ENCODE peak calls at places on chromosomes 11 and 22, in eight cellular contexts. F, D, O, N, K, W, Z and P are unnamed samples.

GRCh38 chr11:10899542-10899830 is 41.6 kb upstream of the ZBED5 start:
- DNase-seq in O (peak), W (peak), F (peak), D (peak), N (no peak), K (no peak), Z (peak), P (no peak)

GRCh38 chr11:100735949-100736675 is 49.0 kb downstream of the ARHGAP42 start:
- DNase-seq in D (no peak), W (no peak), F (no peak), Z (no peak), K (no peak), N (peak), O (no peak), P (no peak)

GRCh38 chr11:111457731-111458368 is 54.3 kb downstream of the BTG4 start:
- DNase-seq in D (no peak), N (no peak), F (no peak), W (no peak), O (no peak), K (no peak), Z (no peak), P (no peak)

GRCh38 chr22:46854125-46854870 is 91.8 kb downstream of the TBC1D22A start:
- DNase-seq in F (no peak), D (peak), N (peak), K (no peak), O (peak), Z (no peak), W (no peak), P (no peak)

GRCh38 chr11:113534625-113535024 is 59.4 kb upstream of the DRD2 start:
- DNase-seq in O (no peak), F (no peak), D (no peak), Z (no peak), K (no peak), W (no peak), N (no peak), P (no peak)

GRCh38 chr11:67522844-67523555 is at the start of gene CABP2:
- DNase-seq in W (peak), O (no peak), D (no peak), K (no peak), Z (no peak), F (no peak), N (no peak), P (no peak)

GRCh38 chr11:84607975-84608787 is 1019.0 kb downstream of the DLG2 start:
- DNase-seq in K (no peak), Z (no peak), W (no peak), O (no peak), F (no peak), D (no peak), N (no peak), P (no peak)

GRCh38 chr22:35457729-35458546 is 58.0 kb downstream of the MCM5 start:
- DNase-seq in D (no peak), Z (no peak), F (no peak), O (no peak), N (peak), K (no peak), W (no peak), P (no peak)

GRCh38 chr22:22187299-22187698 is 57.3 kb upstream of the VPREB1 start:
- DNase-seq in F (no peak), K (no peak), D (no peak), Z (no peak), O (no peak), N (no peak), W (no peak), P (no peak)

GRCh38 chr22:32534252-32535215 is 59.9 kb downstream of the FBXO7 start:
- DNase-seq in Z (peak), O (peak), D (no peak), K (peak), F (no peak), W (peak), N (no peak), P (no peak)

GRCh38 chr11:116862101-116862637 is 24.7 kb upstream of the APOA1 start:
- DNase-seq in W (no peak), F (no peak), D (no peak), K (no peak), Z (no peak), O (no peak), N (no peak), P (no peak)

GRCh38 chr11:133582731-133583130 is 50.4 kb upstream of the OPCML start:
- DNase-seq in N (no peak), K (no peak), W (no peak), Z (no peak), D (no peak), O (no peak), F (no peak), P (no peak)

GRCh38 chr11:130131957-130132850 is 27.4 kb upstream of the ST14 start:
- DNase-seq in W (no peak), F (no peak), Z (peak), N (peak), D (peak), O (no peak), K (peak), P (no peak)

GRCh38 chr11:33912405-33913361 is 20.8 kb upstream of the LMO2 start:
- DNase-seq in W (no peak), F (no peak), K (no peak), N (peak), O (no peak), D (peak), Z (no peak), P (no peak)

GRCh38 chr11:134580635-134581025 is 168.6 kb upstream of the B3GAT1 start:
- DNase-seq in N (no peak), Z (no peak), D (no peak), F (no peak), O (no peak), W (no peak), K (no peak), P (no peak)

GRCh38 chr11:6397636-6398035 is 7.4 kb downstream of the SMPD1 start:
- DNase-seq in K (no peak), N (peak), O (no peak), F (no peak), W (no peak), D (no peak), Z (no peak), P (no peak)

GRCh38 chr11:13152736-13153541 is 124.7 kb upstream of the BMAL1 start:
- DNase-seq in D (peak), N (peak), K (no peak), F (no peak), Z (no peak), O (no peak), W (no peak), P (no peak)

GRCh38 chr11:82867495-82868082 is 32.6 kb downstream of the PRCP start:
- DNase-seq in Z (peak), W (no peak), K (peak), O (peak), N (peak), F (peak), D (peak), P (peak)

GRCh38 chr11:28384418-28384817 is 276.2 kb downstream of the METTL15 start:
- DNase-seq in O (no peak), W (no peak), F (no peak), Z (no peak), K (no peak), N (peak), D (peak), P (no peak)

GRCh38 chr11:40168461-40168860 is 1291.0 kb downstream of the LRRC4C start:
- DNase-seq in D (no peak), F (no peak), Z (no peak), O (no peak), N (no peak), W (no peak), K (no peak), P (no peak)

GRCh38 chr11:116283300-116283699 is 489.5 kb downstream of the BUD13 start:
- DNase-seq in O (no peak), D (no peak), K (no peak), W (no peak), Z (no peak), F (no peak), N (no peak), P (no peak)

DNA sequence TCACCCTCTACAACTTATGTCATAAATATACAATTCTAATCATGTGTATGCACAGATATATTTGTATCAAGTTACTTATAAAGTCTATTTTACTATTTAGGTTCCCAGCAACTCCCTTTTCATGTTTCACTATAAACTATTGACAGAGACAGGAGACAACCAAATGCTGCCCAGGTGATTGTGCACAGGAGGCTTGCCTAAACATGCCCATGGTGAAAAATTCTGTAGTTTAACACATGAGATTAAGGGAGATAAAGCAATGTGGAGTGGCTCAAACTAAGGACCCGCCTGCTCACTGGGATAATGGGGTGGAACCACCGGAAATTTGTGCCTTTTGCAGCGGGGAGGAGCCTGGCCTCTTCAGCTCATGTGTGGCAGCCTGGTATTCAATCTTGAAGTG is 459.5 kb upstream of the CNTN5 start:
- DNase-seq in F (no peak), N (no peak), D (no peak), O (no peak), K (no peak), Z (no peak), W (no peak), P (no peak)
- H3K27ac ChIP-seq in F (no peak), N (no peak), D (no peak), O (no peak), K (no peak), Z (no peak), W (no peak), P (no peak)

GRCh38 chr11:61586792-61587430 is 6.0 kb upstream of the SYT7 start:
- DNase-seq in N (no peak), Z (no peak), K (no peak), O (no peak), F (no peak), D (no peak), W (no peak), P (no peak)

GRCh38 chr11:61587541-61587941 is 6.7 kb upstream of the SYT7 start:
- DNase-seq in N (no peak), F (no peak), D (no peak), K (no peak), Z (peak), W (no peak), O (peak), P (peak)

GRCh38 chr11:61589961-61590360 is 9.1 kb upstream of the SYT7 start:
- DNase-seq in F (no peak), O (no peak), D (no peak), K (no peak), N (no peak), W (no peak), Z (no peak), P (no peak)

GRCh38 chr11:61585115-61585514 is 4.2 kb upstream of the SYT7 start:
- DNase-seq in Z (no peak), W (no peak), F (no peak), K (no peak), N (no peak), D (no peak), O (no peak), P (no peak)

GRCh38 chr11:61587951-61588695 is 7.2 kb upstream of the SYT7 start:
- DNase-seq in W (peak), N (no peak), K (peak), D (no peak), F (no peak), Z (peak), O (peak), P (peak)
- TF ChIP-seq CTCF in W (no peak), N (peak), K (no peak), D (peak), F (peak), Z (no peak), O (peak), P (no peak)

DNA sequence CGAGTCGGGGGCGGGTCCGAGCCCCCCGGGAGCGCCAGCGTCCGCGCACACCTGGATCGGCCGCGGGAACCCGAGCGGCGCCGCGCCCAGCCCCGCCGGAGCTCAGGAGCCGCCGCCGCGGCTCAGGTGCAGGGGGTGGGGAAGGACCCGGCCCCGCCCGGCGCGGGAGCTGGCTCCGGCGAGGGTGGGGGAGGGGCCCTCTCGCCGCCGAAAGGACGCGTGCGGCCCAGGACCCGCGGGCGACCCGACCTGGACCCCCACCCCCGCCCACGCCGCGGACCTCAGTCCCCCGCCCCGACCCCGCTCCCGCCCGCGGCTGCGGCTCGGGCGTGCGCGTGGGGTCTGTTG is at the start of gene SHANK2:
- DNase-seq in W (no peak), F (no peak), N (no peak), Z (peak), O (no peak), D (no peak), K (peak), P (no peak)
- H3K27ac ChIP-seq in W (peak), F (no peak), N (peak), Z (peak), O (no peak), D (peak), K (peak), P (no peak)

GRCh38 chr11:35487532-35488078 is 37.8 kb downstream of the PAMR1 start:
- DNase-seq in Z (peak), W (no peak), K (peak), F (no peak), D (peak), O (no peak), N (peak), P (no peak)
- TF ChIP-seq CTCF in Z (no peak), W (no peak), K (no peak), F (peak), D (peak), O (peak), N (peak), P (no peak)

DNA sequence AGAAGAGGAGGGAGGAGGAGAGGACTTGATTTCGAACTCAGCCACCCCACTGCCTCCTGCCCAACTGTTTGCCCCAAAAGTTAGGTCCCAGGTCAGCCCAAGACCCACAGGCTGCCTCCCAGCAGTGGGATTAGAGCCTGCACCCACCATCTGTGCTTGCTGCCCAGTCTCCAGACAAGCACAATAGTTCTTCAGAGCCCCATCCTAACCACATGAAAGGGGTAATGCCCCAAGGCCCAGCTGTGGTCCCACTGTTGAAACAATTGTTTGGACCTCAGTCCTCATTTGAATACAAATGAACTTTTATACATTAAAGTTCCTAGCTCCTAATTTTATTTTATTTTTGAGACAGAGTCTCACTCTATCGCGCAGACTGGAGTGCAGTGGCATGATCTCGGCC is 5.4 kb upstream of the VPS51 start:
- DNase-seq in N (no peak), D (no peak), K (no peak), W (no peak), O (no peak), Z (no peak), F (no peak), P (no peak)
- H3K27ac ChIP-seq in N (no peak), D (no peak), K (no peak), W (no peak), O (no peak), Z (no peak), F (no peak), P (no peak)

GRCh38 chr22:41535244-41535643 is 9.0 kb downstream of the POLR3H start:
- DNase-seq in O (no peak), N (no peak), F (no peak), W (no peak), Z (no peak), K (no peak), D (no peak), P (no peak)
- TF ChIP-seq CTCF in O (peak), N (peak), F (no peak), W (no peak), Z (no peak), K (no peak), D (peak), P (no peak)

GRCh38 chr22:19085233-19086043 is 36.8 kb downstream of the DGCR2 start:
- DNase-seq in W (no peak), N (peak), F (no peak), O (no peak), K (peak), D (peak), Z (no peak), P (no peak)
- H3K27ac ChIP-seq in W (no peak), N (no peak), F (no peak), O (peak), K (peak), D (no peak), Z (no peak), P (no peak)

GRCh38 chr11:46537121-46537520 is 56.7 kb downstream of the AMBRA1 start:
- DNase-seq in N (peak), F (no peak), O (no peak), D (peak), K (no peak), Z (no peak), W (no peak), P (no peak)
- TF ChIP-seq CTCF in N (peak), F (no peak), O (no peak), D (peak), K (no peak), Z (no peak), W (no peak), P (no peak)

DNA sequence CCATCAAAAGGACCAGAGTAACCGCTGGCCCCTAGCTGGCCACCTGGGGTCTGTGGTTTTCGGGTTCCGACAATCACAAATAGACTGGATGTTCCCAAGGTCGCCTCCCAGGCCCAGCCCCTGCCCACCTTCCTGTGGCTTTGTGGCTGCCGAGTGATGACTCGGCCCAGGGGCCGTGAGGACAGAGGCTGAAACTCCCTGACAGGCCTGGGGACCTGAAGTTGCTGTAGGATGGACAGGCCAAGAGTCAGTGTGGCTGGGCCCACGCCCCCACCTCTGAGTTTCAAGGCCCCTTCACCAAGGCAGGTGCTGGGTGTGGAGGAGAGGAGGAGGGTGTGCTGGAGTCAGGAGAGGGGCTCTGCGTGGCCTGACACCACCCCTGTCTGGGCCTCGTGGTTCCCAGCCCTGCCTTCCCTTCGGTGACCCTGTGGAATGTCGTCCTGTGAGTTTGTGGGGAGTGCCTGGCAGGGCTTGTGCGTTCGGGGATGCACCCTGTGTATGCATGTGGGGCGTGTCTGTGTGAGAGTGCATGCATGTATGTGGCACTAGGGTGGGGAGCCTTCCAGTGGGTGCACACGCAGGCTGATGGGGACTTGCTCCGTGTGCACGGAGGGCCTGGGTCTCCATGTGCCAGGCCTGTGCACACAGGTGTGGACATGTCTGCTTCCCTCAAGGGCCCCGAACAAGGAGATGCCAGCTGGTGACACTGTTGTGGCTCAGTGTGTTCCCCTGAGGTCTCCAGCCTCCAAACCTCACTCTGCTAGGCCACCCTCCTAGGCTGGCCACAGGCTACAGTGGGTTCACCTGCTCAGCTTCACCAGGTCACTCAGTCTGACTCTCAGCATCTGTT is 8.4 kb upstream of the MGAT3 start:
- DNase-seq in W (peak), N (no peak), F (no peak), Z (no peak), O (no peak), K (no peak), D (no peak), P (no peak)
- H3K27ac ChIP-seq in W (no peak), N (no peak), F (no peak), Z (no peak), O (no peak), K (no peak), D (no peak), P (no peak)

GRCh38 chr22:24772493-24773220 is 1.9 kb downstream of the PIWIL3 start:
- DNase-seq in K (no peak), Z (no peak), N (peak), O (no peak), D (peak), W (no peak), F (no peak), P (no peak)

GRCh38 chr22:24763872-24764485 is 10.5 kb downstream of the PIWIL3 start:
- DNase-seq in O (no peak), D (no peak), W (no peak), N (no peak), Z (no peak), K (no peak), F (no peak), P (no peak)

GRCh38 chr22:24768537-24769374 is 5.8 kb downstream of the PIWIL3 start:
- DNase-seq in W (no peak), N (peak), F (peak), K (peak), O (peak), Z (peak), D (peak), P (peak)
- TF ChIP-seq CTCF in W (peak), N (peak), F (peak), K (peak), O (peak), Z (peak), D (peak), P (peak)